ENCODE peak calls at places on chromosomes 5 and 9, in ten cellular contexts. N, Z, M, T, W, G, B, S, H and A are unnamed samples.

GRCh38 chr5:76733049-76733417 is 17.1 kb downstream of the F2R start:
- DNase-seq in S (peak), Z (no peak), N (no peak), T (no peak), M (no peak), H (no peak), B (no peak), G (no peak), W (no peak), A (no peak)

GRCh38 chr9:109315889-109316640 is 4.8 kb downstream of the EPB41L4B start:
- DNase-seq in M (no peak), S (no peak), W (no peak), Z (no peak), N (no peak), T (peak), B (no peak), H (no peak), G (no peak), A (peak)

GRCh38 chr5:173709761-173710160 is 93.3 kb upstream of the BOD1 start:
- DNase-seq in W (no peak), H (no peak), M (no peak), N (no peak), Z (no peak), G (no peak), B (no peak), T (no peak), S (no peak), A (no peak)

GRCh38 chr9:114121445-114122151 is 22.5 kb upstream of the KIF12 start:
- DNase-seq in Z (no peak), N (no peak), H (no peak), M (peak), G (no peak), S (no peak), B (no peak), T (no peak), W (no peak), A (no peak)

GRCh38 chr9:127723450-127723849 is 7.6 kb downstream of the TTC16 start:
- DNase-seq in W (no peak), S (no peak), N (no peak), Z (peak), H (no peak), G (peak), M (no peak), T (peak), B (no peak), A (no peak)

GRCh38 chr9:40927260-40927631 is 201.2 kb downstream of the FOXD4L6 start:
- DNase-seq in W (no peak), N (no peak), Z (no peak), H (no peak), B (no peak), S (no peak), M (no peak), G (no peak), T (no peak), A (no peak)

GRCh38 chr5:50889790-50890189 is 223.4 kb downstream of the PARP8 start:
- DNase-seq in W (no peak), N (no peak), S (peak), Z (peak), G (peak), B (no peak), H (no peak), T (no peak), M (no peak), A (no peak)

GRCh38 chr5:108461628-108462367 is 79.9 kb upstream of the FBXL17 start:
- DNase-seq in G (peak), S (peak), N (no peak), Z (peak), M (no peak), B (no peak), H (no peak), W (no peak), T (peak), A (no peak)

GRCh38 chr9:13268469-13268868 is 11.0 kb downstream of the MPDZ start:
- DNase-seq in T (peak), Z (peak), B (no peak), G (peak), S (no peak), N (no peak), W (no peak), H (no peak), M (no peak), A (no peak)

GRCh38 chr9:124355032-124355940 is 60.0 kb downstream of the PSMB7 start:
- DNase-seq in G (no peak), T (no peak), Z (no peak), W (no peak), S (no peak), N (no peak), B (no peak), M (no peak), H (no peak), A (no peak)

GRCh38 chr5:120297621-120298020 is 166.5 kb upstream of the PRR16 start:
- DNase-seq in H (no peak), M (no peak), T (peak), S (no peak), Z (no peak), B (no peak), N (no peak), W (no peak), G (peak), A (no peak)

GRCh38 chr9:131078427-131079366 is 17.6 kb upstream of the AIF1L start:
- DNase-seq in T (no peak), G (no peak), Z (no peak), W (no peak), H (no peak), N (no peak), S (no peak), M (no peak), B (no peak), A (no peak)

GRCh38 chr5:170402508-170402907 is 13.3 kb upstream of the KCNMB1 start:
- DNase-seq in S (no peak), M (no peak), W (no peak), Z (no peak), G (no peak), T (no peak), B (no peak), N (no peak), H (no peak), A (no peak)

GRCh38 chr5:109410389-109411174 is 808 bp upstream of the PJA2 start:
- DNase-seq in N (peak), B (peak), G (peak), T (peak), W (no peak), S (peak), M (peak), Z (no peak), H (no peak), A (peak)

GRCh38 chr5:11252523-11252922 is 491.5 kb upstream of the DAP start:
- DNase-seq in S (no peak), T (no peak), M (no peak), N (no peak), G (no peak), H (no peak), Z (no peak), W (no peak), B (no peak), A (no peak)

GRCh38 chr5:79070002-79070567 is 518 bp downstream of the BHMT2 start:
- DNase-seq in T (peak), H (no peak), W (no peak), S (no peak), Z (no peak), N (peak), G (peak), B (no peak), M (no peak), A (peak)

GRCh38 chr9:715743-716400 is 125.6 kb upstream of the DMRT1 start:
- DNase-seq in G (peak), M (no peak), W (no peak), S (peak), N (no peak), Z (no peak), B (no peak), T (peak), H (no peak), A (no peak)

GRCh38 chr5:127922603-127923002 is 161.0 kb upstream of the SLC12A2 start:
- DNase-seq in W (no peak), M (no peak), T (no peak), G (no peak), Z (no peak), B (no peak), H (no peak), S (no peak), N (no peak), A (no peak)

GRCh38 chr5:99105216-99105615 is 176.4 kb upstream of the CHD1 start:
- DNase-seq in N (no peak), B (no peak), H (no peak), G (no peak), S (no peak), Z (no peak), W (no peak), T (peak), M (no peak), A (no peak)

GRCh38 chr5:157602505-157602904 is 26.9 kb upstream of the ADAM19 start:
- DNase-seq in N (no peak), T (peak), H (no peak), W (no peak), S (peak), G (peak), Z (peak), M (no peak), B (peak), A (no peak)

GRCh38 chr5:121675932-121676331 is 175.8 kb upstream of the FTMT start:
- DNase-seq in T (no peak), S (no peak), Z (no peak), W (no peak), B (no peak), M (no peak), N (no peak), H (no peak), G (no peak), A (no peak)

GRCh38 chr5:132022737-132023136 is 11.3 kb upstream of the ACSL6 start:
- DNase-seq in W (peak), Z (peak), G (no peak), N (no peak), B (no peak), M (no peak), H (no peak), T (no peak), S (no peak), A (no peak)

GRCh38 chr5:102561894-102562760 is 63.3 kb upstream of the SLCO6A1 start:
- DNase-seq in M (peak), N (no peak), W (no peak), S (peak), H (no peak), B (peak), G (peak), T (no peak), Z (no peak), A (no peak)

GRCh38 chr5:38640012-38640395 is 83.6 kb upstream of the LIFR start:
- DNase-seq in G (peak), B (no peak), S (no peak), H (no peak), Z (no peak), W (no peak), M (no peak), N (no peak), T (peak), A (no peak)

GRCh38 chr9:22118810-22119479 is 109.8 kb upstream of the CDKN2B start:
- DNase-seq in Z (no peak), W (no peak), N (no peak), B (no peak), G (no peak), S (no peak), M (no peak), H (no peak), T (no peak), A (no peak)

GRCh38 chr9:93697352-93698139 is 121.2 kb downstream of the PHF2 start:
- DNase-seq in G (no peak), M (no peak), N (no peak), H (no peak), Z (no peak), S (no peak), B (no peak), T (no peak), W (no peak), A (no peak)

GRCh38 chr5:55925181-55925580 is 69.6 kb downstream of the IL6ST start:
- DNase-seq in H (no peak), M (no peak), S (no peak), T (no peak), W (no peak), N (no peak), B (no peak), Z (no peak), G (no peak), A (no peak)

GRCh38 chr5:59328801-59329296 is 564.7 kb downstream of the PDE4D start:
- DNase-seq in G (no peak), Z (no peak), N (no peak), S (no peak), B (no peak), H (no peak), W (no peak), T (peak), M (no peak), A (peak)

GRCh38 chr9:108565651-108566378 is 290.0 kb downstream of the ACTL7B start:
- DNase-seq in N (peak), G (peak), S (peak), Z (peak), W (no peak), H (no peak), T (peak), M (peak), B (peak), A (peak)

GRCh38 chr5:21709766-21710165 is 1143.4 kb downstream of the CDH12 start:
- DNase-seq in S (peak), B (no peak), W (no peak), G (no peak), N (no peak), M (no peak), Z (no peak), T (no peak), H (no peak), A (no peak)

GRCh38 chr9:94952553-94953373 is 226.3 kb downstream of the AOPEP start:
- DNase-seq in T (no peak), H (no peak), B (peak), N (peak), W (no peak), M (no peak), S (no peak), Z (no peak), G (no peak), A (no peak)

GRCh38 chr5:135012951-135013391 is 21.1 kb downstream of the PITX1 start:
- DNase-seq in M (no peak), H (no peak), N (no peak), W (no peak), T (no peak), S (no peak), Z (no peak), B (no peak), G (no peak), A (no peak)

GRCh38 chr5:58335518-58335917 is 124.4 kb downstream of the PLK2 start:
- DNase-seq in G (no peak), N (no peak), S (no peak), H (no peak), M (no peak), B (no peak), Z (no peak), W (no peak), T (peak), A (no peak)